ENCODE peak calls at places on chromosomes 12 and 14, in six cellular contexts. Y is testis; D is neuronal stem cell; C is CD8-positive, alpha-beta memory T cell; P is cardiac muscle cell; E is heart left ventricle. W is an unnamed sample. For H3K4me1, the result is how much of the 10 kb centered on the place peaks cover.

GRCh38 chr12:80593766-80594165 is 113.7 kb upstream of the MYF6 start:
- DNase-seq in Y (no peak), D (no peak), C (no peak), P (peak), E (no peak), W (no peak)

GRCh38 chr14:68705741-68706283 is 87.1 kb downstream of the ZFP36L1 start:
- DNase-seq in Y (no peak), D (no peak), C (no peak), P (no peak), E (no peak), W (no peak)

GRCh38 chr12:122880668-122881067 is 15.3 kb downstream of the VPS37B start:
- DNase-seq in Y (peak), D (no peak), C (no peak), P (peak), E (no peak), W (no peak)

GRCh38 chr14:89146291-89146690 is 270.7 kb downstream of the FOXN3 start:
- DNase-seq in Y (no peak), D (no peak), C (no peak), P (no peak), E (no peak), W (no peak)

GRCh38 chr14:65302571-65303184 is 109.9 kb upstream of the FUT8 start:
- DNase-seq in Y (no peak), D (no peak), C (no peak), P (no peak), E (no peak), W (peak)

GRCh38 chr12:95480230-95480629 is 6.3 kb downstream of the METAP2 start:
- DNase-seq in Y (no peak), D (no peak), C (no peak), P (peak), E (no peak), W (no peak)

GRCh38 chr14:35435177-35435576 is 30.6 kb upstream of the NFKBIA start:
- DNase-seq in Y (no peak), D (no peak), C (no peak), P (no peak), E (no peak), W (no peak)

GRCh38 chr12:6684609-6685008 is 4.6 kb downstream of the ZNF384 start:
- DNase-seq in Y (peak), D (peak), C (peak), P (peak), E (no peak), W (no peak)

GRCh38 chr14:49880267-49881064 is 12.4 kb upstream of the ARF6 start:
- DNase-seq in Y (no peak), D (no peak), C (no peak), P (no peak), E (no peak), W (no peak)

GRCh38 chr12:66352197-66352596 is 49.9 kb downstream of the HELB start:
- DNase-seq in Y (peak), D (no peak), C (no peak), P (peak), E (no peak), W (no peak)

GRCh38 chr14:69133206-69134125 is 19.5 kb downstream of the DCAF5 start:
- DNase-seq in Y (no peak), D (no peak), C (no peak), P (peak), E (no peak), W (no peak)

GRCh38 chr12:121196902-121197301 is 13.0 kb upstream of the P2RX4 start:
- DNase-seq in Y (no peak), D (no peak), C (no peak), P (no peak), E (no peak), W (no peak)

GRCh38 chr12:13194462-13195110 is 1.9 kb upstream of the EMP1 start:
- DNase-seq in Y (no peak), D (no peak), C (no peak), P (no peak), E (no peak), W (no peak)

GRCh38 chr12:89450922-89451321 is 73.7 kb downstream of the GALNT4 start:
- DNase-seq in Y (no peak), D (no peak), C (no peak), P (peak), E (no peak), W (no peak)

GRCh38 chr12:55068416-55069010 is 48.7 kb downstream of the NEUROD4 start:
- DNase-seq in Y (peak), D (peak), C (no peak), P (peak), E (no peak), W (no peak)

GRCh38 chr14:51310453-51311074 is 70.5 kb downstream of the TMX1 start:
- DNase-seq in Y (no peak), D (no peak), C (no peak), P (peak), E (peak), W (no peak)

GRCh38 chr14:61064210-61064609 is 83.2 kb downstream of the SLC38A6 start:
- DNase-seq in Y (no peak), D (no peak), C (no peak), P (no peak), E (no peak), W (no peak)

GRCh38 chr12:42774238-42774637 is 184.7 kb upstream of the PRICKLE1 start:
- DNase-seq in Y (no peak), D (no peak), C (no peak), P (no peak), E (no peak), W (no peak)

GRCh38 chr12:75850751-75851462 is 180.7 kb downstream of the PHLDA1 start:
- DNase-seq in Y (no peak), D (no peak), C (no peak), P (peak), E (no peak), W (no peak)

GRCh38 chr12:121949643-121950397 is 31.4 kb downstream of the CFAP251 start:
- DNase-seq in Y (no peak), D (no peak), C (no peak), P (peak), E (no peak), W (no peak)

GRCh38 chr14:34971801-34972200 is 11.0 kb upstream of the SRP54 start:
- DNase-seq in Y (no peak), D (no peak), C (no peak), P (no peak), E (no peak), W (no peak)

GRCh38 chr14:92507174-92507768 is 6.3 kb upstream of the RIN3 start:
- DNase-seq in Y (no peak), D (no peak), C (no peak), P (no peak), E (no peak), W (peak)

GRCh38 chr12:74365178-74365964 is 172.3 kb upstream of the ATXN7L3B start:
- DNase-seq in Y (peak), D (no peak), C (no peak), P (peak), E (no peak), W (peak)

GRCh38 chr14:32249780-32250179 is 46.7 kb upstream of the RNU6-8 start:
- DNase-seq in Y (no peak), D (no peak), C (no peak), P (no peak), E (no peak), W (no peak)

GRCh38 chr14:43938588-43939281 is 568.3 kb downstream of the FSCB start:
- DNase-seq in Y (no peak), D (no peak), C (no peak), P (no peak), E (no peak), W (no peak)

GRCh38 chr12:57454566-57455373 is at the start of gene INHBE:
- DNase-seq in Y (no peak), D (peak), C (no peak), P (peak), E (no peak), W (no peak)

GRCh38 chr12:34244608-34245007 is 222.3 kb downstream of the ALG10 start:
- DNase-seq in Y (no peak), D (no peak), C (no peak), P (no peak), E (no peak), W (no peak)

GRCh38 chr12:101181776-101182175 is 28.3 kb downstream of the SLC5A8 start:
- DNase-seq in Y (no peak), D (no peak), C (no peak), P (no peak), E (no peak), W (no peak)

GRCh38 chr12:59041241-59042121 is 121.2 kb upstream of the LRIG3 start:
- DNase-seq in Y (no peak), D (no peak), C (no peak), P (peak), E (no peak), W (no peak)

GRCh38 chr12:6792522-6793201 is 3.3 kb downstream of the CD4 start:
- DNase-seq in Y (no peak), D (no peak), C (no peak), P (peak), E (peak), W (peak)

GRCh38 chr12:14007638-14008037 is 26.2 kb upstream of the GRIN2B start:
- DNase-seq in Y (no peak), D (no peak), C (no peak), P (no peak), E (no peak), W (no peak)

GRCh38 chr14:103112488-103113243 is 10.6 kb upstream of the TNFAIP2 start:
- DNase-seq in Y (no peak), D (no peak), C (no peak), P (no peak), E (no peak), W (no peak)

GRCh38 chr14:103113774-103114173 is 9.5 kb upstream of the TNFAIP2 start:
- DNase-seq in Y (no peak), D (no peak), C (no peak), P (no peak), E (no peak), W (no peak)

GRCh38 chr14:103111297-103111981 is 11.8 kb upstream of the TNFAIP2 start:
- DNase-seq in Y (no peak), D (no peak), C (no peak), P (no peak), E (no peak), W (no peak)

GRCh38 chr14:103110681-103111296 is 12.5 kb upstream of the TNFAIP2 start:
- DNase-seq in Y (no peak), D (no peak), C (no peak), P (peak), E (no peak), W (no peak)

DNA sequence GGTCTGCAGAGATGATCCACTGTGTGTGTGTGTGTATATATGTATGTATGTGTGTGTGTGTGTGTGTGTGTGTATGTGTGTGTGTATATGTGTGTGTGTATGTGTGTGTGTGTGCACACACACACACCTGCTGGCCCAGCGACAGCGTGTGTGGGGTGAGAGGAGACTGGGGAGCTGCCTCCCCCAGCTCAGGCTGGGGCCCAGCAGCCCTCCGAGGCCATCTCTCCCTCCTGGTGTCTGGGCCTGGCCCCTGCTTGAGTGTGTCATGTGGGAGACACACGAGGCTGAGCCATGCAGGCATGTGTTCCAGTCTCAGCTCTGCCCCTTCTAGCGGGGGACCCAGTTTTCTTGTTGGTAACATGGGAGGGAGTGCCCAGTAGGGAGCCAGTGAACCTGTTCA is 10.0 kb upstream of the TNFAIP2 start:
- DNase-seq in Y (no peak), D (no peak), C (no peak), P (no peak), E (no peak), W (no peak)
- H3K4me1 ChIP-seq in Y (under half), D (under half), C (under half), P (under half), E (under half), W (half or more)

GRCh38 chr12:53222170-53223005 is 9.6 kb downstream of the RARG start:
- DNase-seq in Y (no peak), D (no peak), C (no peak), P (no peak), E (no peak), W (peak)
- H3K4me1 ChIP-seq in Y (under half), D (half or more), C (half or more), P (half or more), E (half or more), W (half or more)

DNA sequence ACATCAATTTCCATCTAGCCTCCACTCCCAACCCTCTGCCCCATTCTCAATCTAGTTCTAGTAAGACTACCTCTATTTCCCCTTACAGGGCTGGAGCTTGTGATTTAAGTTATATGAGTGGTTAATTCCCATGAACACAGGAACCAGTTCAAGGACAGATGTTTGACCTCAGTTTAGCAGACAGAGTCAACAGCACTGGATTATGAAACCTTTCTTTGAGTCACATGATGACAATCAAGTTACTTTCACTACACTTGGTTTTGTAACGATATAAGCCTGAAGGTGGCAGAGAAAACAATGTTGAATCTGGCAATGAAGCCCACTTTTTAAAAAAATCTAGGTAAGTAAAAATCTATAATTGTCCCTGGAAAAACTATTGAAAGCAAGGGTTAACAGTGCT is 1646.2 kb upstream of the FLRT2 start:
- DNase-seq in Y (no peak), D (no peak), C (no peak), P (peak), E (no peak), W (no peak)
- H3K4me1 ChIP-seq in Y (under half), D (under half), C (under half), P (under half), E (under half), W (under half)

GRCh38 chr12:116135209-116135930 is 142.1 kb downstream of the MED13L start:
- DNase-seq in Y (no peak), D (no peak), C (no peak), P (peak), E (no peak), W (no peak)
- H3K4me1 ChIP-seq in Y (under half), D (under half), C (under half), P (under half), E (half or more), W (half or more)

W was measured in lower lobe of right lung.